ENCODE peak calls at places on chromosomes 11 and 22, in seven cellular contexts. M, A, F, J, P, B and I are unnamed samples.

GRCh38 chr11:122816701-122817100 is 21.6 kb upstream of the CRTAM start:
- DNase-seq in F (no peak), A (no peak), B (no peak), M (no peak), P (no peak), J (no peak), I (no peak)

GRCh38 chr11:61281581-61282250 is 13.4 kb downstream of the VWCE start:
- DNase-seq in P (peak), M (no peak), J (no peak), B (no peak), A (no peak), F (no peak), I (no peak)

GRCh38 chr11:33324211-33324985 is 67.2 kb downstream of the HIPK3 start:
- DNase-seq in J (no peak), B (no peak), M (no peak), F (no peak), P (no peak), A (no peak), I (no peak)

GRCh38 chr22:25114369-25115362 is 85.0 kb upstream of the CRYBB3 start:
- DNase-seq in F (no peak), M (no peak), J (no peak), A (no peak), P (no peak), B (no peak), I (no peak)

GRCh38 chr22:20186183-20186870 is 35.5 kb upstream of the CCDC188 start:
- DNase-seq in J (no peak), P (no peak), M (no peak), A (no peak), F (no peak), B (no peak), I (no peak)

GRCh38 chr22:43812890-43813289 is 785 bp upstream of the EFCAB6 start:
- DNase-seq in J (no peak), M (no peak), F (no peak), B (no peak), P (no peak), A (no peak), I (no peak)

GRCh38 chr11:100918551-100919500 is 210.8 kb downstream of the PGR start:
- DNase-seq in M (no peak), F (no peak), P (peak), B (peak), J (no peak), A (no peak), I (no peak)

GRCh38 chr22:49517721-49518120 is 310.0 kb downstream of the BRD1 start:
- DNase-seq in B (no peak), P (no peak), M (no peak), A (no peak), F (no peak), J (no peak), I (no peak)

GRCh38 chr22:44660051-44660830 is 41.8 kb upstream of the PRR5 start:
- DNase-seq in B (no peak), J (no peak), F (no peak), A (no peak), M (no peak), P (no peak), I (no peak)

GRCh38 chr22:42697542-42698013 is 23.1 kb downstream of the A4GALT start:
- DNase-seq in B (peak), M (no peak), F (peak), A (no peak), J (peak), P (peak), I (peak)

GRCh38 chr22:37501610-37502341 is 15.6 kb upstream of the MFNG start:
- DNase-seq in M (no peak), J (no peak), A (no peak), F (peak), B (peak), P (peak), I (no peak)

GRCh38 chr11:105357146-105357545 is 217.6 kb upstream of the CARD18 start:
- DNase-seq in J (no peak), A (no peak), B (no peak), F (no peak), M (no peak), P (no peak), I (no peak)

GRCh38 chr11:110988731-110989130 is 256.8 kb upstream of the POU2AF2 start:
- DNase-seq in P (no peak), F (no peak), B (no peak), A (no peak), J (no peak), M (no peak), I (no peak)

GRCh38 chr11:114057605-114058004 is 1.9 kb upstream of the ZBTB16 start:
- DNase-seq in M (no peak), A (no peak), F (no peak), P (no peak), B (no peak), J (no peak), I (no peak)

GRCh38 chr22:43498856-43499253 is 87.0 kb downstream of the MPPED1 start:
- DNase-seq in A (no peak), F (no peak), J (no peak), P (no peak), M (no peak), B (no peak), I (no peak)

GRCh38 chr22:46150615-46151423 is 493 bp downstream of the PPARA start:
- DNase-seq in F (no peak), M (no peak), B (no peak), A (peak), P (peak), J (peak), I (no peak)

GRCh38 chr11:106202935-106203620 is 125.6 kb downstream of the AASDHPPT start:
- DNase-seq in B (peak), J (no peak), P (peak), A (no peak), F (no peak), M (no peak), I (no peak)

GRCh38 chr11:73331138-73331916 is 23.3 kb downstream of the ARHGEF17 start:
- DNase-seq in P (peak), J (peak), M (no peak), F (no peak), B (peak), A (no peak), I (no peak)

GRCh38 chr11:131693756-131694155 is 323.3 kb downstream of the NTM start:
- DNase-seq in B (no peak), F (no peak), J (no peak), P (no peak), M (no peak), A (no peak), I (no peak)

GRCh38 chr11:14583252-14584105 is 60.1 kb upstream of the PDE3B start:
- DNase-seq in M (no peak), F (peak), A (no peak), B (no peak), J (no peak), P (no peak), I (no peak)

GRCh38 chr22:35470903-35471321 is 69.7 kb upstream of the RASD2 start:
- DNase-seq in M (no peak), A (peak), B (peak), P (peak), J (no peak), F (no peak), I (no peak)

GRCh38 chr11:110896358-110896757 is 184.1 kb upstream of the ARHGAP20 start:
- DNase-seq in J (no peak), P (peak), B (peak), A (no peak), F (no peak), M (no peak), I (no peak)

GRCh38 chr22:39815882-39816395 is 77.6 kb downstream of the ENTHD1 start:
- DNase-seq in M (no peak), F (no peak), J (no peak), B (no peak), A (no peak), P (no peak), I (no peak)

GRCh38 chr11:8352852-8353505 is 89.3 kb upstream of the LMO1 start:
- DNase-seq in M (no peak), B (no peak), P (no peak), J (no peak), A (no peak), F (no peak), I (no peak)

GRCh38 chr22:29003975-29004646 is 57.5 kb downstream of the C22orf31 start:
- DNase-seq in M (no peak), P (no peak), A (no peak), F (no peak), B (no peak), J (no peak), I (no peak)

GRCh38 chr22:38448945-38449745 is 5.9 kb downstream of the KCNJ4 start:
- DNase-seq in B (no peak), M (no peak), J (no peak), F (no peak), P (no peak), A (no peak), I (no peak)

GRCh38 chr11:19753451-19754041 is 40.9 kb downstream of the NAV2 start:
- DNase-seq in P (no peak), A (no peak), J (no peak), F (no peak), B (peak), M (no peak), I (no peak)

GRCh38 chr11:116421529-116422185 is 351.1 kb downstream of the BUD13 start:
- DNase-seq in M (no peak), P (no peak), J (no peak), F (no peak), A (no peak), B (no peak), I (no peak)

GRCh38 chr22:30694171-30694637 is 470 bp upstream of the OSBP2 start:
- DNase-seq in A (peak), J (peak), F (no peak), P (peak), B (peak), M (no peak), I (no peak)

GRCh38 chr11:32962016-32962415 is 53.7 kb upstream of the DEPDC7 start:
- DNase-seq in A (no peak), B (peak), F (no peak), P (peak), M (no peak), J (no peak), I (peak)